ENCODE peak calls at places on chromosomes 7 and 10, in nine cellular contexts. T, M, I, Y, Z, R, N, G and K are unnamed samples.

GRCh38 chr10:107037192-107038122 is 127.0 kb downstream of the SORCS1 start:
- DNase-seq in N (no peak), M (no peak), R (no peak), Y (no peak), T (no peak), G (no peak), I (no peak), Z (no peak), K (no peak)

GRCh38 chr10:110629680-110630191 is 14.4 kb upstream of the RBM20 start:
- DNase-seq in G (no peak), Y (peak), N (no peak), I (no peak), T (peak), Z (no peak), M (peak), R (no peak), K (no peak)

GRCh38 chr10:79186742-79187544 is 118.2 kb downstream of the ZMIZ1 start:
- DNase-seq in T (no peak), Z (no peak), R (no peak), I (no peak), G (no peak), M (no peak), N (no peak), Y (no peak), K (no peak)

GRCh38 chr7:20279979-20280378 is 50.7 kb upstream of the ITGB8 start:
- DNase-seq in Y (no peak), Z (no peak), M (no peak), G (no peak), N (no peak), R (no peak), T (no peak), I (peak), K (no peak)

GRCh38 chr10:118374404-118374803 is 32.3 kb upstream of the FAM204A start:
- DNase-seq in Y (no peak), Z (no peak), I (no peak), R (no peak), M (peak), N (no peak), G (no peak), T (no peak), K (no peak)

GRCh38 chr7:22156205-22156604 is 200.7 kb downstream of the RAPGEF5 start:
- DNase-seq in T (peak), N (no peak), G (no peak), Z (no peak), M (peak), I (no peak), R (no peak), Y (peak), K (no peak)

GRCh38 chr10:24643679-24644209 is 79.9 kb downstream of the ARHGAP21 start:
- DNase-seq in G (no peak), Y (no peak), T (no peak), R (no peak), I (no peak), M (peak), N (no peak), Z (no peak), K (no peak)

GRCh38 chr10:15744217-15744865 is 24.6 kb upstream of the ITGA8 start:
- DNase-seq in Y (peak), I (peak), M (peak), T (peak), Z (no peak), G (peak), R (no peak), N (peak), K (peak)

GRCh38 chr7:152568972-152569371 is 107.0 kb downstream of the XRCC2 start:
- DNase-seq in Y (no peak), G (no peak), M (no peak), R (no peak), I (no peak), Z (no peak), T (no peak), N (no peak), K (no peak)

GRCh38 chr7:41698726-41699125 is 4.2 kb downstream of the INHBA start:
- DNase-seq in Y (peak), Z (no peak), I (no peak), T (no peak), G (peak), R (no peak), M (peak), N (no peak), K (no peak)

GRCh38 chr7:70271617-70272081 is 673.4 kb downstream of the AUTS2 start:
- DNase-seq in R (no peak), T (no peak), M (no peak), G (no peak), I (no peak), Y (peak), Z (no peak), N (no peak), K (no peak)

GRCh38 chr10:47264797-47265281 is 35.2 kb upstream of the GDF10 start:
- DNase-seq in M (no peak), N (no peak), Y (no peak), R (no peak), Z (no peak), T (no peak), I (no peak), G (no peak), K (no peak)

GRCh38 chr7:120665068-120665467 is 192.9 kb downstream of the TSPAN12 start:
- DNase-seq in Z (no peak), G (no peak), Y (no peak), I (no peak), N (no peak), T (no peak), R (no peak), M (no peak), K (no peak)

GRCh38 chr10:90023950-90024349 is 322.6 kb downstream of the KIF20B start:
- DNase-seq in T (no peak), M (no peak), G (no peak), Z (no peak), N (no peak), I (no peak), R (no peak), Y (peak), K (no peak)

GRCh38 chr7:87934699-87935372 is 785 bp downstream of the ADAM22 start:
- DNase-seq in Y (peak), R (peak), Z (no peak), N (no peak), T (peak), M (peak), I (peak), G (peak), K (no peak)

GRCh38 chr7:142463401-142463850 is 205.6 kb upstream of the PRSS58 start:
- DNase-seq in Z (no peak), R (no peak), T (no peak), I (no peak), N (no peak), M (peak), G (no peak), Y (no peak), K (no peak)

GRCh38 chr7:36670585-36671431 is 53.5 kb downstream of the AOAH start:
- DNase-seq in R (peak), I (peak), Z (no peak), G (peak), N (peak), T (peak), M (peak), Y (peak), K (no peak)

GRCh38 chr10:59907537-59907917 is 1.2 kb upstream of the CCDC6 start:
- DNase-seq in Y (no peak), G (no peak), R (no peak), M (no peak), Z (no peak), I (no peak), N (no peak), T (no peak), K (no peak)

GRCh38 chr10:131453772-131454634 is 142.5 kb upstream of the TCERG1L start:
- DNase-seq in Y (no peak), I (peak), Z (no peak), R (peak), M (peak), T (peak), N (peak), G (peak), K (no peak)

GRCh38 chr10:126012485-126012884 is 116.1 kb downstream of the FANK1 start:
- DNase-seq in N (no peak), I (no peak), Y (no peak), Z (no peak), M (peak), G (peak), R (no peak), T (no peak), K (no peak)

GRCh38 chr10:96488161-96488935 is 25.4 kb downstream of the TLL2 start:
- DNase-seq in N (no peak), Y (no peak), Z (no peak), G (no peak), M (no peak), I (no peak), T (no peak), R (no peak), K (no peak)

GRCh38 chr10:110460111-110460809 is 37.4 kb upstream of the DUSP5 start:
- DNase-seq in I (peak), Y (no peak), M (peak), T (peak), N (no peak), Z (no peak), G (no peak), R (no peak), K (no peak)

GRCh38 chr7:2417981-2418481 is 14.6 kb downstream of the CHST12 start:
- DNase-seq in M (peak), G (peak), T (no peak), Z (no peak), I (no peak), R (no peak), N (no peak), Y (peak), K (no peak)

GRCh38 chr7:20330797-20331230 is at the start of gene ITGB8:
- DNase-seq in M (peak), Y (no peak), N (peak), G (no peak), T (peak), R (no peak), Z (peak), I (no peak), K (no peak)

GRCh38 chr7:47651355-47652317 is 69.7 kb upstream of the TNS3 start:
- DNase-seq in T (peak), R (no peak), N (no peak), G (peak), Y (peak), Z (no peak), I (no peak), M (peak), K (peak)

GRCh38 chr7:32395168-32395567 is 95.0 kb downstream of the LSM5 start:
- DNase-seq in Y (no peak), N (peak), I (no peak), Z (no peak), R (no peak), M (no peak), T (no peak), G (no peak), K (no peak)

GRCh38 chr7:98236366-98237185 is 15.5 kb downstream of the TECPR1 start:
- DNase-seq in Y (no peak), G (no peak), T (no peak), Z (no peak), I (no peak), R (no peak), N (no peak), M (no peak), K (no peak)

GRCh38 chr7:155896531-155897263 is 84.4 kb upstream of the SHH start:
- DNase-seq in Z (no peak), M (no peak), Y (no peak), N (no peak), G (no peak), I (no peak), T (peak), R (no peak), K (no peak)

GRCh38 chr10:104376784-104377300 is 23.2 kb downstream of the CFAP58 start:
- DNase-seq in R (no peak), Y (no peak), M (no peak), Z (no peak), I (no peak), N (no peak), G (no peak), T (no peak), K (no peak)

GRCh38 chr10:122010405-122011050 is 21.6 kb downstream of the TACC2 start:
- DNase-seq in R (no peak), M (no peak), Z (no peak), T (no peak), N (no peak), Y (peak), G (peak), I (no peak), K (no peak)

GRCh38 chr7:51009716-51010496 is 227.2 kb upstream of the GRB10 start:
- DNase-seq in I (no peak), N (peak), Y (peak), Z (no peak), M (peak), G (peak), R (no peak), T (no peak), K (peak)

GRCh38 chr7:110283056-110283455 is 807.9 kb upstream of the LRRN3 start:
- DNase-seq in I (no peak), M (no peak), Y (no peak), Z (no peak), R (no peak), T (no peak), G (no peak), N (no peak), K (no peak)

GRCh38 chr7:114934758-114935157 is 12.9 kb downstream of the MDFIC start:
- DNase-seq in T (no peak), Y (peak), R (no peak), I (no peak), G (peak), Z (no peak), N (no peak), M (no peak), K (no peak)
- H3K4me3 ChIP-seq in T (no peak), Y (no peak), R (no peak), I (no peak), G (no peak), Z (no peak), N (no peak), M (no peak), K (no peak)

DNA sequence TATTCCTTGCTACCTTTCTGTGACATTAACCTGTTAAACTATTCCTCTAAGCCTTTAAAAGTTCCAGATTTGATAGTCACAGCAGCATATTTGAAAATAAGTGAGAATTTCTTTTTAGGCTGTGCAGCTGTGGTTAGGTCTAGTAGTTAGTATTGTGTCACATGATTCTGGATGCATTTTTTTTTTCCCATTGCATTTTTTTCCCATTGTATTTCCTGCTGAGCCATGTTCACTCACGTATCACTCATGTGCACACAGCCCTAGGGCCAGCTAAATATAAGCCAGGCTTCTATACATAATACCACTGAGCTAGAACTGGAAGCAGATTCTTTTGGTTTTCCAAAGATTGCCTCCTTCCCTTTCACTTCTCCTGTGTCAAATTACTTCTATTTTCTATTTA is 37.4 kb downstream of the DNAJC9 start:
- DNase-seq in R (no peak), Y (peak), Z (no peak), I (no peak), N (no peak), M (peak), G (peak), T (no peak), K (no peak)
- TF ChIP-seq CTCF in R (no peak), Y (no peak), Z (no peak), I (no peak), N (no peak), M (no peak), G (no peak), T (no peak), K (no peak)

DNA sequence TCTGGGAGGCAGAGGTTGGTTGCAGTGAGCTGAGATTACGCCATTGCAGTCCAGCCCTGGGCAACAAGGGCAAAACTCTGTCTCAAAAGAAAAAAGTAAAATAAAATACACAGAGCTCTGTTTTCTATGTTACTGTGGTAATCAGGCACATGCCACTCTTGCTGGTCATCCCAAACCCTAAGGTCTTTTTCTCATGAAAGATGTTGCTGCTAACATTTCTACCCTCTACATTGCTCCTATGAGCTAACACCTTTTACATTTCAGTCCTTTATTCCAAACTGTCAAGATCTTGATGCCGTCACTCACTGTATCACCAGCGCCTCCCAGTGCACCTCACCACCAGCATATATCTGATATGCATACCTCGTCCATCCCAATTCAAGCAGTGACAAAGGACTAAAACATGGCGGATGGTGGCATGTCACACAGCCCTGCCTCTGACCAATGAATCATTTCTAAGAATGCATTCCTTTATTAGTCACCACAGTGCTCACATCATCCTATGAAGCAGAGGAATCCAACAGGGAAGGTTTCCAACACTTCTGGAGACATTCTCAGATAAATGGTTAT is 4.3 kb downstream of the DAGLB start:
- DNase-seq in M (peak), R (no peak), I (no peak), Y (peak), Z (no peak), T (peak), G (peak), N (no peak), K (peak)
- H3K4me3 ChIP-seq in M (no peak), R (no peak), I (no peak), Y (no peak), Z (no peak), T (no peak), G (no peak), N (no peak), K (no peak)

GRCh38 chr10:95391570-95392249 is 100.9 kb upstream of the PDLIM1 start:
- DNase-seq in T (peak), M (peak), Y (peak), N (no peak), G (peak), R (peak), I (peak), Z (no peak), K (peak)

GRCh38 chr10:95391164-95391563 is 100.4 kb upstream of the PDLIM1 start:
- DNase-seq in M (no peak), I (no peak), G (no peak), Z (no peak), Y (no peak), R (no peak), N (no peak), T (no peak), K (no peak)

GRCh38 chr10:95392711-95393164 is 101.9 kb upstream of the PDLIM1 start:
- DNase-seq in M (no peak), T (no peak), Z (no peak), I (no peak), R (no peak), G (no peak), N (no peak), Y (no peak), K (no peak)

GRCh38 chr10:95394161-95394880 is 103.5 kb upstream of the PDLIM1 start:
- DNase-seq in T (peak), N (no peak), M (no peak), I (no peak), G (no peak), Y (no peak), R (no peak), Z (no peak), K (no peak)

DNA sequence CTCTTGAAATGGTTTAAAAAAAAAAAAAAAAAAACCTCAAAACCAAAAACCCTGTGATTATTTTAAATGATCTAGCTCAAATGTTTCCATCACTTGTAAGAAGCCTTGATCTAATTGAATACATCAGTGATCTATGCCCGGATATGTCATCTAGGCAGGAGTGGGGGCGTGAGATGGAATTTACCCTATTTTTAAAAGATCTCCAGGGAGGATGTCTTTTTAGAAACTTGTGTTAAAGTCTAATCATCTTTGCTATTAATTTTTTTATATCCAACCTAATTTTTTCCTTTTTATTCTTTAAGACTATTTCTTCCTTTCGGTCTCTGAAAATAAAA is 101.4 kb upstream of the PDLIM1 start:
- DNase-seq in Y (no peak), Z (no peak), N (no peak), I (no peak), G (no peak), T (no peak), M (no peak), R (no peak), K (no peak)
- TF ChIP-seq CTCF in Y (no peak), Z (no peak), N (no peak), I (no peak), G (no peak), T (no peak), M (no peak), R (no peak), K (no peak)

GRCh38 chr10:86970887-86971145 is 2.5 kb downstream of the ADIRF start:
- DNase-seq in Y (no peak), T (no peak), R (no peak), Z (no peak), M (no peak), N (no peak), G (no peak), I (no peak), K (no peak)
- H3K4me3 ChIP-seq in Y (peak), T (peak), R (peak), Z (peak), M (peak), N (peak), G (peak), I (no peak), K (peak)

DNA sequence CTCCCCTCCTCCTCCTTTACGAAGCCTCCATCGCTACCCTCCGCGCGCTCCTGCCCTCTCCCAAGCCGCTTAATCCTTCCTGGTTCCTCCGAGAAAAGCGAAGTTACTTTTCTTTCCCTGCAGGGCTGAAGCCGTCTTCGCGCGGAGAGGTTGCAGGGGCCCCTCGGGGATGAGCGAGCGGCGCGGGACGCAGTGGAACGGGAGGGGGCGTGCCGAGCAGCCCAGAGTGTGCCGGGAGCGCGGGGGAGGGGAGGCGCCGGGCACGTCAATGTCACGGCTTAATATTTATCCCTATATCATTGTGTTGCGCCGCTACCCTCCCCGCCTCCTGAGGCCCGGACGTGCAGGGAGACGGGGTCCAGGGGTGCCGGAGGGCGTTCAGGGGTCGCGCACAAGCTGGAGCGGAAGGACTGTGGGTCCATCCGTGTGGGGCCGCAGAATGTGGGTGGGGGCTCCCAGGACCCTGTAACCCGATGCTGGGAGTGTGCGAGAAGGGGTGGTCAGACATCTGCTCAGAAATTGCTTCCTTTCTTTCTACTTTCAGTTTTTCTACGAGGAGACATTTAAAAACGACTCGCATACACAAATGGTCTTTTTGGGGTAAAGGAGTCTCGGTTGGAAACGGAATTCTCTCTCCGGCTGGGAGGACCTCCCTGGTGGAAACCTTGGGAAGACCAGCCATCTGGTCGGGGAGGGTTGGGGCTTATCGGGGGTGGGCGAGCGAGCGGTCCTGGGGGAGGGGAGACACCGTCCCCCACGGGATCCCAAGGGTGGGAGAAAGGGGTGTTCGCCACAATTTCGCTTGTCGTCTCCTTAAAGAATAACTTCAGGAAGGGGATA is 2.4 kb downstream of the CDK6 start:
- DNase-seq in R (peak), T (peak), M (peak), G (peak), N (peak), Z (peak), I (peak), Y (peak), K (peak)
- TF ChIP-seq CTCF in R (no peak), T (no peak), M (peak), G (peak), N (no peak), Z (peak), I (no peak), Y (peak), K (peak)